ENCODE peak calls at places on chromosomes 12 and 14, in six cellular contexts. V is body of pancreas, W is heart left ventricle, H is heart right ventricle, K is gastrocnemius medialis, D is BE2C. A is an unnamed sample. For H3K4me1, the result is how much of the 10 kb centered on the place peaks cover.

GRCh38 chr14:99690636-99691035 is 6.5 kb downstream of the CYP46A1 start:
- DNase-seq in W (no peak), V (no peak), H (no peak), D (no peak), K (no peak), A (peak)

GRCh38 chr12:5172886-5173285 is 129.2 kb downstream of the KCNA5 start:
- DNase-seq in D (no peak), K (no peak), W (no peak), H (no peak), V (no peak), A (no peak)

GRCh38 chr12:12072064-12072760 is 1.5 kb downstream of the BCL2L14 start:
- DNase-seq in D (no peak), W (no peak), K (no peak), V (peak), H (no peak), A (no peak)

GRCh38 chr14:53888535-53889386 is 67.9 kb downstream of the BMP4 start:
- DNase-seq in V (no peak), W (no peak), H (no peak), D (no peak), K (no peak), A (no peak)

GRCh38 chr12:104286538-104287482 is 16.7 kb upstream of the EID3 start:
- DNase-seq in D (peak), W (peak), K (peak), H (peak), V (peak), A (peak)

GRCh38 chr12:104555650-104556049 is 98.9 kb downstream of the CHST11 start:
- DNase-seq in H (no peak), W (no peak), V (no peak), D (peak), K (no peak), A (no peak)

GRCh38 chr14:52059614-52060013 is 9.2 kb downstream of the NID2 start:
- DNase-seq in W (no peak), K (no peak), D (no peak), H (no peak), V (no peak), A (no peak)

GRCh38 chr12:103130564-103130963 is 173.1 kb downstream of the ASCL1 start:
- DNase-seq in D (no peak), W (no peak), K (no peak), H (no peak), V (no peak), A (no peak)

GRCh38 chr12:34405286-34406227 is 383.3 kb downstream of the ALG10 start:
- DNase-seq in D (peak), K (no peak), W (peak), V (peak), H (no peak), A (peak)

GRCh38 chr12:57553343-57554202 is 3.7 kb downstream of the KIF5A start:
- DNase-seq in V (no peak), K (no peak), W (no peak), H (no peak), D (peak), A (no peak)

GRCh38 chr12:95218852-95219171 is 1.2 kb downstream of the VEZT start:
- DNase-seq in H (no peak), V (peak), K (no peak), D (no peak), W (no peak), A (no peak)

GRCh38 chr14:102774391-102775153 is 2.7 kb upstream of the TRAF3 start:
- DNase-seq in H (peak), K (peak), W (no peak), V (peak), D (peak), A (no peak)

GRCh38 chr12:54956818-54957641 is 27.5 kb downstream of the TESPA1 start:
- DNase-seq in D (no peak), H (no peak), K (no peak), W (no peak), V (no peak), A (no peak)

GRCh38 chr14:49461529-49462401 is 124.4 kb downstream of the RPS29 start:
- DNase-seq in V (peak), D (peak), W (no peak), K (no peak), H (peak), A (no peak)

GRCh38 chr12:131473721-131474709 is 236.9 kb upstream of the SFSWAP start:
- DNase-seq in H (no peak), K (no peak), V (no peak), D (no peak), W (no peak), A (no peak)

GRCh38 chr12:87836190-87836589 is 193.0 kb downstream of the C12orf50 start:
- DNase-seq in H (no peak), K (no peak), V (no peak), W (no peak), D (peak), A (no peak)

GRCh38 chr14:80930836-80931389 is 10.6 kb downstream of the CEP128 start:
- DNase-seq in W (no peak), H (no peak), V (no peak), D (no peak), K (no peak), A (no peak)

GRCh38 chr12:124523071-124523470 is 44.3 kb downstream of the NCOR2 start:
- DNase-seq in K (no peak), V (no peak), H (no peak), D (no peak), W (peak), A (no peak)

GRCh38 chr12:21475552-21475951 is 25.9 kb downstream of the RECQL start:
- DNase-seq in H (no peak), K (no peak), D (no peak), V (no peak), W (no peak), A (no peak)

GRCh38 chr12:531951-532585 is 72.3 kb downstream of the B4GALNT3 start:
- DNase-seq in V (no peak), K (no peak), D (no peak), W (no peak), H (no peak), A (no peak)

GRCh38 chr14:88919502-88919901 is 95.1 kb downstream of the TTC8 start:
- DNase-seq in W (no peak), V (no peak), K (no peak), D (peak), H (no peak), A (no peak)

GRCh38 chr14:71261206-71261605 is 353.9 kb downstream of the PCNX1 start:
- DNase-seq in K (no peak), H (no peak), D (no peak), W (no peak), V (no peak), A (no peak)

GRCh38 chr14:63727231-63727735 is 582 bp downstream of the SGPP1 start:
- DNase-seq in H (peak), W (peak), D (peak), K (peak), V (peak), A (peak)

GRCh38 chr14:104973215-104974145 is 4.7 kb downstream of the AHNAK2 start:
- DNase-seq in W (peak), D (peak), K (peak), V (peak), H (peak), A (peak)

GRCh38 chr12:31589582-31589895 is 1.4 kb downstream of the DENND5B start:
- DNase-seq in H (no peak), V (no peak), K (no peak), W (no peak), D (no peak), A (peak)

GRCh38 chr12:112029326-112029725 is 16.1 kb downstream of the ERP29 start:
- DNase-seq in D (no peak), W (no peak), H (no peak), K (no peak), V (no peak), A (no peak)

GRCh38 chr14:34711169-34711568 is 3.2 kb downstream of the CFL2 start:
- DNase-seq in K (peak), W (no peak), H (peak), V (no peak), D (peak), A (no peak)

GRCh38 chr12:93502802-93503623 is 35.7 kb downstream of the MRPL42 start:
- DNase-seq in H (peak), K (no peak), V (peak), W (no peak), D (peak), A (no peak)

GRCh38 chr12:101941306-101942000 is 64.1 kb downstream of the DRAM1 start:
- DNase-seq in K (no peak), W (no peak), V (no peak), H (no peak), D (no peak), A (no peak)

GRCh38 chr14:71658261-71658860 is 273.9 kb upstream of the RGS6 start:
- DNase-seq in D (no peak), V (no peak), W (no peak), H (no peak), K (no peak), A (no peak)

GRCh38 chr14:95507701-95508103 is 8.7 kb downstream of the SYNE3 start:
- DNase-seq in W (no peak), H (no peak), K (peak), V (peak), D (peak), A (peak)

GRCh38 chr12:109714141-109714912 is 702 bp downstream of the FAM222A start:
- DNase-seq in D (peak), H (peak), V (peak), W (peak), K (peak), A (peak)

GRCh38 chr12:102958073-102958829 is 777 bp downstream of the ASCL1 start:
- DNase-seq in H (no peak), V (no peak), D (peak), W (no peak), K (no peak), A (no peak)

GRCh38 chr12:47802312-47802711 is 17.4 kb downstream of the HDAC7 start:
- DNase-seq in H (no peak), D (no peak), K (no peak), W (no peak), V (no peak), A (no peak)

GRCh38 chr12:47801170-47801903 is 18.4 kb downstream of the HDAC7 start:
- DNase-seq in V (no peak), K (no peak), D (no peak), H (no peak), W (peak), A (peak)

GRCh38 chr12:47803196-47803875 is 16.4 kb downstream of the HDAC7 start:
- DNase-seq in H (no peak), K (no peak), V (no peak), W (no peak), D (no peak), A (no peak)

GRCh38 chr12:47800582-47800981 is 19.1 kb downstream of the HDAC7 start:
- DNase-seq in K (no peak), V (no peak), W (no peak), H (no peak), D (no peak), A (no peak)

DNA sequence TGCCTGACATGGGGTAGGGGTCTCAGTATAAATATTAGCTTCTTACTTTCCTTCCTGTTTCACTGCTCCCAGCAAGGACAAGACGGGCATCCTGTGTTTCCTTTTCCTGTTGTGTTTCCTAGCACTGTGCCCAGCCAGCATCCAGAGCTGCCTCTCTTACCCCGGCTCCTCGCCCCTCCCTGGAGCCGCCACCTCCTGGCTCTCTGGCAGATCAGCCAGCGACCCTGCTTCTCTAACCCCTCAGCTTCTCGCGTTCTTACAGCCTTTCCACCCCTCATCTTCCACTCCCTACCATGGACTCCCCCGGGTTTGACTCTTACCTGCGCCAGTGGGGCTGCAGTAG is 17.8 kb downstream of the HDAC7 start:
- DNase-seq in K (no peak), D (no peak), H (no peak), W (no peak), V (no peak), A (no peak)
- H3K4me1 ChIP-seq in K (half or more), D (under half), H (half or more), W (half or more), V (half or more), A (under half)

DNA sequence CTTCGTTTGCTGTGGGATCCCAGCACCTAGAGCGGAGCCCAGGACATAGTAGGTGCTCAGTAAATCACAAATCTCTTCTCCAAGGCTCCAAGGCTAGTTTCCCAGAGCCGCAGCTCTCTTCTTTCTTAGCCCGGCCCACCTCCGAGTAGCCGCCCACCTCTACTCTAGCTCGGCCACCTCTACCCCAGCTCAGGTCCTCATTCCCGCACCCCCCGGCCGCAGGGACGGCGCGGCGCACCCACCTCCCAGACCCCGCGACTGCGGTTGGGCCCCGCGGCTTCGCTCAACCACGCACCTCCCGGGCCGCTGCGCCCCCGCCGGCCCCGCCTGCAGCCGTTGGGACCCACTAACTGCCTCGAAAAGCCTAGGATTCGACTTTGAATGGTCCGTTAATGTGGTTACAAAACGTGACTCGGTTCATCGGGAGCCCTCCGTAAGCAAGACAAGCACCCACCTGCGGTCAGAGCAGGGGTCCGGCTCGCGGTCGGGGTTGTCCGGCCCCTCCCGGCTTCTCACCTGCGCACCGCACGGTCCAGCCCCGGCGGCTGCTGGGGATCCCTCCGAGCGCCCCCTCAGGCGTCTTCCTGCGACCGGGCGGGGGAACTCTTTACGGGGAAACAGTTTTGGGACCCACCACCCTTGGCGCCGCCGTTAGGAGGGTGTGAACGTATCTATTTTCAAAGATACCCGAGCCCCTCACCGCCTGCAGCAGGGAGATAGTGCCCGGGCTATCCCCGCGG is at the start of gene SLC2A14:
- DNase-seq in W (no peak), K (no peak), V (no peak), D (no peak), H (no peak), A (no peak)
- H3K4me3 ChIP-seq in W (no peak), K (peak), V (no peak), D (no peak), H (peak), A (no peak)

DNA sequence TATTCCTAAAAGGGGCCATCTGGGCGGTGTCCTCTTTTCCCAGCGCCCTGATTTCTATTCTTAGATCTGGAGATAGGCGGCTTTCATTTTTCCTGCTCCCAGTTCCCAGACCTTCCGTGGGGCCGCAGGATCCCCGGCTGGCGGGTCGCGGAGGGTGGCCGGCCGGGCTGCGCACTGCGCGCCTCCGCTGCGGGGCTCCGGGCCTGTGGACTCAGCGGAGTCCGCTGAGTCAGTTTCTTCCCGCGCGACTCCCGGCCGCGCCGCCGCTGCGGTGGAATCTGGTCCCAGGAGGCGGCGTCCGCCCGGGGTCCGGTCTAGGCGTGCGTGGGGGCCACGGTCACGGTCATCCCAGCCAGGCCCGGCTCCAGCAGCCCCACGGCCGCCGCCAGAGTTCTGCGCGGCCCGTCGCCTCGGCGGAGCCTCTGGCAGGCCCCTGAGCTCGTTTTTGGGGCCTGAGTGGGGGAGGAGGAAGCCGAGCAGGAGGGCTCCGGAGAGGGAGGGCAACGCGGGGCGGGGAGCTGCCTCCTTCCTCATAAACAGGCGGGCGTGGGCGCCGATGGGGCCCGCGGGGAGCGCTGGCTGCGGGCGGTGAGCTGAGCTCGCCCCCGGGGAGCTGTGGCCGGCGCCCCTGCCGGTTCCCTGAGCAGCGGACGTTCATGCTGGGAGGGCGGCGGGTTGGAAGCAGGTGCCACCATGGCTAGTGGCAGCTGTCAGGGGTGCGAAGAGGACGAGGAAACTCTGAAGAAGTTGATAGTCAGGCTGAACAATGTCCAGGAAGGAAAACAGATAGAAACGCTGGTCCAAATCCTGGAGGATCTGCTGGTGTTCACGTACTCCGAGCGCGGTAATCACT is at the start of gene LRRK2:
- DNase-seq in D (peak), H (peak), V (peak), K (peak), W (peak), A (peak)
- H3K4me1 ChIP-seq in D (under half), H (under half), V (under half), K (under half), W (under half), A (under half)

GRCh38 chr14:68222154-68222553 is 402.6 kb downstream of the RAD51B start:
- DNase-seq in D (no peak), H (no peak), W (no peak), K (no peak), V (no peak), A (no peak)

GRCh38 chr14:68222726-68223125 is 403.1 kb downstream of the RAD51B start:
- DNase-seq in K (no peak), V (no peak), W (no peak), D (no peak), H (no peak), A (no peak)

GRCh38 chr14:68225321-68225720 is 405.7 kb downstream of the RAD51B start:
- DNase-seq in D (no peak), W (no peak), V (no peak), H (no peak), K (no peak), A (no peak)

GRCh38 chr14:68229423-68229831 is 409.8 kb downstream of the RAD51B start:
- DNase-seq in H (no peak), V (no peak), D (no peak), W (no peak), K (no peak), A (no peak)

GRCh38 chr14:68226523-68226922 is 406.9 kb downstream of the RAD51B start:
- DNase-seq in K (no peak), D (no peak), V (no peak), H (no peak), W (no peak), A (no peak)
- H3K4me3 ChIP-seq in K (no peak), D (no peak), V (no peak), H (no peak), W (no peak), A (no peak)

GRCh38 chr12:49413796-49414195 is 46.5 kb downstream of the SPATS2 start:
- DNase-seq in D (no peak), W (no peak), K (no peak), H (no peak), V (no peak), A (no peak)

GRCh38 chr12:49417558-49417957 is 50.3 kb downstream of the SPATS2 start:
- DNase-seq in H (no peak), K (no peak), V (no peak), W (no peak), D (no peak), A (no peak)

GRCh38 chr12:49414364-49414763 is 47.1 kb downstream of the SPATS2 start:
- DNase-seq in W (no peak), H (no peak), V (no peak), D (no peak), K (no peak), A (no peak)

GRCh38 chr12:49416892-49417291 is 49.6 kb downstream of the SPATS2 start:
- DNase-seq in K (no peak), W (no peak), D (no peak), H (no peak), V (no peak), A (no peak)

GRCh38 chr12:49415426-49416040 is 48.3 kb downstream of the SPATS2 start:
- DNase-seq in W (no peak), D (no peak), V (no peak), H (no peak), K (no peak), A (no peak)
- H3K4me1 ChIP-seq in W (under half), D (under half), V (under half), H (under half), K (under half), A (under half)

GRCh38 chr14:96583605-96584041 is 81.4 kb downstream of the PAPOLA start:
- DNase-seq in D (no peak), H (no peak), W (no peak), K (no peak), V (no peak), A (no peak)

GRCh38 chr14:96584907-96585671 is 82.9 kb downstream of the PAPOLA start:
- DNase-seq in K (no peak), V (no peak), D (no peak), W (no peak), H (no peak), A (no peak)

GRCh38 chr14:96582995-96583394 is 80.8 kb downstream of the PAPOLA start:
- DNase-seq in V (no peak), H (no peak), W (no peak), K (no peak), D (no peak), A (no peak)

GRCh38 chr14:96585672-96586013 is 83.5 kb downstream of the PAPOLA start:
- DNase-seq in K (no peak), H (no peak), V (no peak), W (no peak), D (no peak), A (no peak)

GRCh38 chr14:96584199-96584906 is 82.2 kb downstream of the PAPOLA start:
- DNase-seq in H (no peak), K (no peak), D (peak), W (no peak), V (peak), A (no peak)
- H3K4me3 ChIP-seq in H (no peak), K (no peak), D (no peak), W (no peak), V (no peak), A (no peak)

GRCh38 chr14:67260114-67260513 is 18.9 kb downstream of the PALS1 start:
- DNase-seq in D (no peak), W (no peak), V (no peak), K (no peak), H (no peak), A (no peak)
- H3K4me1 ChIP-seq in D (under half), W (under half), V (under half), K (under half), H (under half), A (under half)

GRCh38 chr12:77685112-77685511 is 145.6 kb upstream of the NAV3 start:
- DNase-seq in V (peak), W (peak), D (peak), H (peak), K (peak), A (peak)
- H3K4me3 ChIP-seq in V (no peak), W (peak), D (no peak), H (peak), K (no peak), A (no peak)

A was measured in aorta.